ENCODE peak calls at places on chromosomes 6 and 20, in seven cellular contexts. N is cardiac fibroblast; S is AG04449; P is effector memory CD8-positive, alpha-beta T cell; V is AG08395; R is T1000; E is CD4-positive, alpha-beta T cell. G is an unnamed sample.

GRCh38 chr6:168684906-168685305 is 243.9 kb downstream of the SMOC2 start:
- DNase-seq in P (no peak), N (no peak), R (no peak), V (no peak), E (no peak), S (no peak), G (no peak)

GRCh38 chr20:63968928-63969760 is 586 bp downstream of the ZNF512B start:
- DNase-seq in N (no peak), S (no peak), R (no peak), E (no peak), V (no peak), P (no peak), G (no peak)

GRCh38 chr6:83824831-83825230 is 28.3 kb upstream of the RIPPLY2 start:
- DNase-seq in R (no peak), P (no peak), S (no peak), N (no peak), V (no peak), E (no peak), G (no peak)

GRCh38 chr6:106087548-106088325 is 1.6 kb downstream of the PRDM1 start:
- DNase-seq in V (peak; percentile 48), S (no peak), E (no peak), R (no peak), N (peak; percentile 88), P (no peak), G (no peak)

GRCh38 chr20:48336647-48337046 is 491.2 kb downstream of the PREX1 start:
- DNase-seq in S (no peak), V (no peak), P (no peak), R (no peak), N (no peak), E (no peak), G (no peak)

GRCh38 chr20:33515569-33516216 is 25.8 kb downstream of the CBFA2T2 start:
- DNase-seq in E (no peak), S (no peak), N (peak; percentile 16), V (no peak), R (no peak), P (no peak), G (no peak)

GRCh38 chr6:138647006-138647405 is 126.6 kb upstream of the CCDC28A start:
- DNase-seq in N (peak; percentile 91), R (no peak), P (no peak), V (peak; percentile 47), S (no peak), E (no peak), G (no peak)

GRCh38 chr6:11251553-11252358 is 19.3 kb upstream of the NEDD9 start:
- DNase-seq in R (peak; percentile 28), V (peak; percentile 35), N (peak; percentile 91), S (no peak), E (no peak), P (no peak), G (no peak)

GRCh38 chr6:141498980-141499379 is 633.7 kb upstream of the GJE1 start:
- DNase-seq in S (peak; percentile 29), N (peak; percentile 74), V (no peak), R (no peak), P (no peak), E (no peak), G (no peak)

GRCh38 chr6:160004419-160005160 is 35.7 kb downstream of the IGF2R start:
- DNase-seq in R (no peak), V (no peak), P (no peak), S (no peak), E (no peak), N (no peak), G (no peak)

GRCh38 chr6:35230498-35230897 is 16.7 kb downstream of the SCUBE3 start:
- DNase-seq in R (no peak), N (no peak), S (no peak), V (no peak), P (no peak), E (no peak), G (no peak)

GRCh38 chr6:53322188-53323029 is 26.3 kb downstream of the ELOVL5 start:
- DNase-seq in E (no peak), P (no peak), S (no peak), R (no peak), N (peak; percentile 38), V (no peak), G (no peak)

GRCh38 chr20:53921443-53921973 is 148.9 kb downstream of the BCAS1 start:
- DNase-seq in P (no peak), R (no peak), V (no peak), N (no peak), E (no peak), S (no peak), G (no peak)

GRCh38 chr6:12049165-12049564 is 37.1 kb downstream of the HIVEP1 start:
- DNase-seq in S (no peak), E (no peak), R (no peak), N (no peak), P (no peak), V (no peak), G (no peak)

GRCh38 chr6:35811699-35811995 is 6.5 kb downstream of the LHFPL5 start:
- DNase-seq in V (no peak), N (no peak), E (no peak), R (no peak), P (no peak), S (no peak), G (no peak)

GRCh38 chr20:41185013-41185757 is 47.8 kb downstream of the PLCG1 start:
- DNase-seq in R (no peak), V (no peak), E (no peak), S (no peak), N (no peak), P (no peak), G (no peak)

GRCh38 chr20:37384683-37385174 is 38.8 kb downstream of the SRC start:
- DNase-seq in E (peak; percentile 79), S (no peak), V (peak; percentile 81), R (peak; percentile 50), N (peak; percentile 52), P (peak; percentile 83), G (peak; percentile 96)

GRCh38 chr6:170296746-170297576 is 6.1 kb upstream of the DLL1 start:
- DNase-seq in V (no peak), N (no peak), R (no peak), P (no peak), E (no peak), S (no peak), G (no peak)